ENCODE peak calls at places on chromosomes 2 and 18, in seven cellular contexts. Y, W, C, I, O, D and X are unnamed samples.

GRCh38 chr2:20226152-20226545 is 1.2 kb upstream of the SDC1 start:
- DNase-seq in Y (no peak), W (no peak), C (no peak), I (no peak), O (no peak), D (no peak), X (no peak)

GRCh38 chr18:25422230-25422629 is 70.3 kb upstream of the ZNF521 start:
- DNase-seq in Y (no peak), W (no peak), C (no peak), I (no peak), O (no peak), D (no peak), X (no peak)

GRCh38 chr2:134120718-134121630 is 132.9 kb upstream of the MGAT5 start:
- DNase-seq in Y (peak; percentile 76), W (peak; percentile 38), C (peak; percentile 67), I (peak; percentile 53), O (peak; percentile 61), D (peak; percentile 34), X (peak; percentile 54)

GRCh38 chr2:162127422-162127821 is 24.6 kb downstream of the GCG start:
- DNase-seq in Y (no peak), W (no peak), C (no peak), I (no peak), O (no peak), D (no peak), X (no peak)

GRCh38 chr2:127448526-127448925 is 30.3 kb downstream of the PROC start:
- DNase-seq in Y (no peak), W (no peak), C (no peak), I (no peak), O (no peak), D (no peak), X (no peak)

GRCh38 chr2:192978317-192978874 is 783.7 kb upstream of the TMEFF2 start:
- DNase-seq in Y (no peak), W (no peak), C (no peak), I (no peak), O (no peak), D (no peak), X (no peak)

GRCh38 chr2:235494716-235495372 is 1.0 kb downstream of the AGAP1 start:
- DNase-seq in Y (no peak), W (no peak), C (peak; percentile 38), I (no peak), O (peak; percentile 33), D (no peak), X (no peak)

GRCh38 chr18:59067873-59068272 is 71.8 kb upstream of the SEC11C start:
- DNase-seq in Y (peak; percentile 37), W (no peak), C (no peak), I (no peak), O (peak; percentile 51), D (no peak), X (no peak)

GRCh38 chr2:85221291-85221690 is 88.1 kb downstream of the TCF7L1 start:
- DNase-seq in Y (no peak), W (no peak), C (peak; percentile 11), I (no peak), O (no peak), D (no peak), X (no peak)

GRCh38 chr2:43028188-43028587 is 198.2 kb downstream of the ZFP36L2 start:
- DNase-seq in Y (no peak), W (no peak), C (no peak), I (no peak), O (no peak), D (no peak), X (no peak)

GRCh38 chr18:31667185-31667584 is 17.2 kb downstream of the B4GALT6 start:
- DNase-seq in Y (no peak), W (no peak), C (no peak), I (no peak), O (no peak), D (no peak), X (no peak)

GRCh38 chr2:167957662-167958061 is 289.7 kb downstream of the STK39 start:
- DNase-seq in Y (no peak), W (no peak), C (no peak), I (no peak), O (no peak), D (no peak), X (no peak)

GRCh38 chr2:219417374-219417773 is 803 bp upstream of the DES start:
- DNase-seq in Y (no peak), W (no peak), C (no peak), I (no peak), O (no peak), D (no peak), X (no peak)

GRCh38 chr2:225756198-225756597 is 356.7 kb downstream of the NYAP2 start:
- DNase-seq in Y (no peak), W (no peak), C (no peak), I (no peak), O (no peak), D (no peak), X (no peak)